ENCODE peak calls at places on chromosomes 16 and 17, in eight cellular contexts. One of them, this sample, is unnamed.
A peak's percentile ranks its signal among the peaks of the same experiment; 100 is the strongest.

GRCh38 chr16:69329369-69330285 is 761 bp downstream of the PDF start:
- DNase-seq in GM12892: peak; percentile 54
- DNase-seq in tibial nerve: no peak
- DNase-seq in H54: peak; percentile 53
- DNase-seq in transverse colon: peak; percentile 39
- DNase-seq in adrenal gland: peak; percentile 50
- DNase-seq in breast epithelium: no peak
- DNase-seq in GM12891: peak; percentile 68
- DNase-seq in this sample: no peak

GRCh38 chr16:10878644-10879498 is 1.9 kb downstream of the CIITA start:
- DNase-seq in tibial nerve: peak; percentile 36
- DNase-seq in breast epithelium: no peak
- DNase-seq in H54: peak; percentile 66
- DNase-seq in GM12891: no peak
- DNase-seq in transverse colon: peak; percentile 58
- DNase-seq in GM12892: peak; percentile 69
- DNase-seq in adrenal gland: peak; percentile 78
- DNase-seq in this sample: no peak

GRCh38 chr17:66432996-66433556 is 130.7 kb downstream of the PRKCA start:
- DNase-seq in breast epithelium: no peak
- DNase-seq in GM12892: no peak
- DNase-seq in adrenal gland: no peak
- DNase-seq in transverse colon: no peak
- DNase-seq in tibial nerve: no peak
- DNase-seq in H54: no peak
- DNase-seq in GM12891: no peak
- DNase-seq in this sample: no peak

GRCh38 chr17:71995570-71995969 is 125.2 kb upstream of the SOX9 start:
- DNase-seq in transverse colon: no peak
- DNase-seq in adrenal gland: no peak
- DNase-seq in GM12892: no peak
- DNase-seq in tibial nerve: no peak
- DNase-seq in H54: no peak
- DNase-seq in GM12891: no peak
- DNase-seq in breast epithelium: no peak
- DNase-seq in this sample: no peak

GRCh38 chr16:19980866-19981265 is 92.8 kb downstream of the GPR139 start:
- DNase-seq in transverse colon: no peak
- DNase-seq in breast epithelium: no peak
- DNase-seq in GM12891: no peak
- DNase-seq in adrenal gland: no peak
- DNase-seq in tibial nerve: no peak
- DNase-seq in H54: peak; percentile 25
- DNase-seq in GM12892: no peak
- DNase-seq in this sample: no peak

GRCh38 chr16:11677451-11677951 is 9.2 kb downstream of the SNN start:
- DNase-seq in GM12891: no peak
- DNase-seq in breast epithelium: no peak
- DNase-seq in adrenal gland: no peak
- DNase-seq in transverse colon: no peak
- DNase-seq in GM12892: no peak
- DNase-seq in tibial nerve: no peak
- DNase-seq in H54: no peak
- DNase-seq in this sample: no peak

GRCh38 chr16:59459811-59460210 is 725.7 kb upstream of the GOT2 start:
- DNase-seq in tibial nerve: no peak
- DNase-seq in H54: no peak
- DNase-seq in GM12892: no peak
- DNase-seq in transverse colon: no peak
- DNase-seq in breast epithelium: no peak
- DNase-seq in adrenal gland: no peak
- DNase-seq in GM12891: no peak
- DNase-seq in this sample: no peak

GRCh38 chr17:65055280-65055707 is 1.2 kb downstream of the GNA13 start:
- DNase-seq in breast epithelium: no peak
- DNase-seq in GM12891: no peak
- DNase-seq in tibial nerve: no peak
- DNase-seq in GM12892: no peak
- DNase-seq in H54: no peak
- DNase-seq in transverse colon: no peak
- DNase-seq in adrenal gland: no peak
- DNase-seq in this sample: no peak

GRCh38 chr17:5241861-5242671 is 7.4 kb upstream of the SCIMP start:
- DNase-seq in tibial nerve: no peak
- DNase-seq in transverse colon: peak; percentile 27
- DNase-seq in adrenal gland: no peak
- DNase-seq in GM12891: no peak
- DNase-seq in GM12892: no peak
- DNase-seq in H54: no peak
- DNase-seq in breast epithelium: no peak
- DNase-seq in this sample: no peak

GRCh38 chr16:21649196-21649595 is 3.2 kb downstream of the IGSF6 start:
- DNase-seq in breast epithelium: no peak
- DNase-seq in adrenal gland: no peak
- DNase-seq in GM12892: no peak
- DNase-seq in transverse colon: no peak
- DNase-seq in GM12891: no peak
- DNase-seq in tibial nerve: no peak
- DNase-seq in H54: no peak
- DNase-seq in this sample: no peak

GRCh38 chr16:8660841-8661301 is 13.5 kb upstream of the ABAT start:
- DNase-seq in tibial nerve: peak; percentile 46
- DNase-seq in adrenal gland: peak; percentile 69
- DNase-seq in GM12892: peak; percentile 34
- DNase-seq in H54: peak; percentile 53
- DNase-seq in breast epithelium: peak; percentile 72
- DNase-seq in GM12891: peak; percentile 44
- DNase-seq in transverse colon: peak; percentile 73
- DNase-seq in this sample: peak; percentile 61

GRCh38 chr17:49403514-49404289 is 11.0 kb downstream of the PHB1 start:
- DNase-seq in tibial nerve: peak; percentile 30
- DNase-seq in breast epithelium: no peak
- DNase-seq in GM12892: no peak
- DNase-seq in transverse colon: no peak
- DNase-seq in GM12891: no peak
- DNase-seq in adrenal gland: no peak
- DNase-seq in H54: no peak
- DNase-seq in this sample: peak; percentile 71

GRCh38 chr17:61533797-61534196 is 57.2 kb downstream of the NACA2 start:
- DNase-seq in GM12892: no peak
- DNase-seq in adrenal gland: no peak
- DNase-seq in GM12891: no peak
- DNase-seq in H54: no peak
- DNase-seq in breast epithelium: no peak
- DNase-seq in transverse colon: no peak
- DNase-seq in tibial nerve: no peak
- DNase-seq in this sample: no peak

GRCh38 chr16:3645108-3645503 is 9.4 kb upstream of the DNASE1 start:
- DNase-seq in transverse colon: no peak
- DNase-seq in adrenal gland: no peak
- DNase-seq in breast epithelium: peak; percentile 25
- DNase-seq in GM12891: no peak
- DNase-seq in tibial nerve: no peak
- DNase-seq in H54: no peak
- DNase-seq in GM12892: no peak
- DNase-seq in this sample: no peak

GRCh38 chr17:2420131-2420530 is 19.3 kb upstream of the MNT start:
- DNase-seq in H54: no peak
- DNase-seq in GM12892: no peak
- DNase-seq in adrenal gland: no peak
- DNase-seq in GM12891: no peak
- DNase-seq in breast epithelium: no peak
- DNase-seq in transverse colon: no peak
- DNase-seq in tibial nerve: no peak
- DNase-seq in this sample: no peak

GRCh38 chr16:84741351-84741791 is 41.6 kb downstream of the USP10 start:
- DNase-seq in H54: no peak
- DNase-seq in breast epithelium: no peak
- DNase-seq in GM12892: no peak
- DNase-seq in transverse colon: no peak
- DNase-seq in GM12891: no peak
- DNase-seq in tibial nerve: no peak
- DNase-seq in adrenal gland: no peak
- DNase-seq in this sample: no peak

GRCh38 chr17:79280822-79281572 is 206.4 kb downstream of the ENGASE start:
- DNase-seq in GM12891: no peak
- DNase-seq in breast epithelium: no peak
- DNase-seq in transverse colon: no peak
- DNase-seq in adrenal gland: no peak
- DNase-seq in GM12892: no peak
- DNase-seq in tibial nerve: no peak
- DNase-seq in H54: no peak
- DNase-seq in this sample: no peak

GRCh38 chr16:30063893-30064745 is 1.4 kb upstream of the ALDOA start:
- DNase-seq in H54: no peak
- DNase-seq in adrenal gland: peak; percentile 71
- DNase-seq in tibial nerve: peak; percentile 79
- DNase-seq in GM12891: peak; percentile 70
- DNase-seq in GM12892: peak; percentile 70
- DNase-seq in transverse colon: peak; percentile 80
- DNase-seq in breast epithelium: peak; percentile 69
- DNase-seq in this sample: peak; percentile 78
- TF ChIP-seq POLR2A in H54: no peak
- TF ChIP-seq POLR2A in adrenal gland: peak; percentile 46
- TF ChIP-seq POLR2A in tibial nerve: peak; percentile 40
- TF ChIP-seq POLR2A in GM12891: peak; percentile 30
- TF ChIP-seq POLR2A in GM12892: no peak
- TF ChIP-seq POLR2A in transverse colon: peak; percentile 42
- TF ChIP-seq POLR2A in breast epithelium: peak; percentile 15
- TF ChIP-seq POLR2A in this sample: peak; percentile 33

GRCh38 chr16:75555707-75556512 is at the start of gene TMEM231:
- DNase-seq in H54: peak; percentile 94
- DNase-seq in tibial nerve: peak; percentile 97
- DNase-seq in transverse colon: peak; percentile 98
- DNase-seq in GM12892: peak; percentile 97
- DNase-seq in adrenal gland: peak; percentile 97
- DNase-seq in breast epithelium: peak; percentile 96
- DNase-seq in GM12891: peak; percentile 97
- DNase-seq in this sample: peak; percentile 98
- TF ChIP-seq POLR2A in H54: peak; percentile 42
- TF ChIP-seq POLR2A in tibial nerve: peak; percentile 69
- TF ChIP-seq POLR2A in transverse colon: peak; percentile 24
- TF ChIP-seq POLR2A in GM12892: peak; percentile 49
- TF ChIP-seq POLR2A in adrenal gland: peak; percentile 29
- TF ChIP-seq POLR2A in breast epithelium: peak; percentile 20
- TF ChIP-seq POLR2A in GM12891: peak; percentile 44
- TF ChIP-seq POLR2A in this sample: peak; percentile 52

GRCh38 chr17:75854111-75854748 is 905 bp downstream of the WBP2 start:
- DNase-seq in tibial nerve: peak; percentile 42
- DNase-seq in GM12891: no peak
- DNase-seq in H54: peak; percentile 92
- DNase-seq in breast epithelium: no peak
- DNase-seq in GM12892: no peak
- DNase-seq in transverse colon: no peak
- DNase-seq in adrenal gland: peak; percentile 81
- DNase-seq in this sample: no peak
- TF ChIP-seq POLR2A in tibial nerve: peak; percentile 32
- TF ChIP-seq POLR2A in GM12891: no peak
- TF ChIP-seq POLR2A in H54: no peak
- TF ChIP-seq POLR2A in breast epithelium: no peak
- TF ChIP-seq POLR2A in GM12892: no peak
- TF ChIP-seq POLR2A in transverse colon: no peak
- TF ChIP-seq POLR2A in adrenal gland: peak; percentile 95
- TF ChIP-seq POLR2A in this sample: no peak

DNA sequence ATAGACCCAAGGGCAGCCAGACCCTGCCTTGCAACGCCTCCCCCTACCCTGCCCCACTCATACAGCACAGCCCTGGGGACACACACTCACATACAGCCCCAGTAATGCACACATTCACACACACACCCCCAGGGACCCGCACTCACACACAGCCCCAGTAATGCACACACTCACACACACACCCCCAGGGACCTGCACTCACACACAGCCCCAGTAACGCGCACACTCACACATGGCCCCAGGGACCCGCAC is 3.1 kb downstream of the CCDC102A start:
- DNase-seq in GM12891: no peak
- DNase-seq in GM12892: no peak
- DNase-seq in H54: no peak
- DNase-seq in tibial nerve: no peak
- DNase-seq in transverse colon: no peak
- DNase-seq in breast epithelium: no peak
- DNase-seq in adrenal gland: no peak
- DNase-seq in this sample: no peak
- TF ChIP-seq POLR2A in GM12891: no peak
- TF ChIP-seq POLR2A in GM12892: no peak
- TF ChIP-seq POLR2A in H54: no peak
- TF ChIP-seq POLR2A in tibial nerve: no peak
- TF ChIP-seq POLR2A in transverse colon: no peak
- TF ChIP-seq POLR2A in breast epithelium: no peak
- TF ChIP-seq POLR2A in adrenal gland: no peak
- TF ChIP-seq POLR2A in this sample: no peak